ENCODE peak calls at places on chromosome 11, in eight cellular contexts. One of them, this sample, is unnamed.

GRCh38 chr11:1336836-1337646 is 27.6 kb upstream of the TOLLIP start:
- DNase-seq in NCI-H345: peak; percentile 30
- DNase-seq in GM04504: no peak
- DNase-seq in stimulated activated CD4-positive, alpha-beta T cell treated with anti-CD3 and anti-CD28 coated beads, TNF-alpha, amount 100 ng/mL, for 1 hour: no peak
- DNase-seq in astrocyte of the cerebellum: no peak
- DNase-seq in T47D: no peak
- DNase-seq in globus pallidus: peak; percentile 28
- DNase-seq in T-helper 2 cell: peak; percentile 34
- DNase-seq in this sample: no peak

GRCh38 chr11:69293819-69294505 is at the start of gene MYEOV:
- DNase-seq in globus pallidus: no peak
- DNase-seq in stimulated activated CD4-positive, alpha-beta T cell treated with anti-CD3 and anti-CD28 coated beads, TNF-alpha, amount 100 ng/mL, for 1 hour: no peak
- DNase-seq in T47D: peak; percentile 88
- DNase-seq in GM04504: no peak
- DNase-seq in NCI-H345: no peak
- DNase-seq in T-helper 2 cell: peak; percentile 26
- DNase-seq in astrocyte of the cerebellum: no peak
- DNase-seq in this sample: no peak

GRCh38 chr11:63906087-63906486 is 10.9 kb downstream of the RCOR2 start:
- DNase-seq in GM04504: no peak
- DNase-seq in globus pallidus: no peak
- DNase-seq in T47D: no peak
- DNase-seq in NCI-H345: no peak
- DNase-seq in astrocyte of the cerebellum: no peak
- DNase-seq in T-helper 2 cell: no peak
- DNase-seq in stimulated activated CD4-positive, alpha-beta T cell treated with anti-CD3 and anti-CD28 coated beads, TNF-alpha, amount 100 ng/mL, for 1 hour: no peak
- DNase-seq in this sample: no peak

GRCh38 chr11:592501-592900 is 16.2 kb downstream of the PHRF1 start:
- DNase-seq in globus pallidus: no peak
- DNase-seq in astrocyte of the cerebellum: no peak
- DNase-seq in T47D: no peak
- DNase-seq in T-helper 2 cell: no peak
- DNase-seq in NCI-H345: no peak
- DNase-seq in GM04504: no peak
- DNase-seq in stimulated activated CD4-positive, alpha-beta T cell treated with anti-CD3 and anti-CD28 coated beads, TNF-alpha, amount 100 ng/mL, for 1 hour: no peak
- DNase-seq in this sample: no peak

GRCh38 chr11:57764527-57764926 is 2.9 kb downstream of the CTNND1 start:
- DNase-seq in stimulated activated CD4-positive, alpha-beta T cell treated with anti-CD3 and anti-CD28 coated beads, TNF-alpha, amount 100 ng/mL, for 1 hour: no peak
- DNase-seq in GM04504: no peak
- DNase-seq in T47D: no peak
- DNase-seq in T-helper 2 cell: no peak
- DNase-seq in globus pallidus: no peak
- DNase-seq in NCI-H345: no peak
- DNase-seq in astrocyte of the cerebellum: no peak
- DNase-seq in this sample: no peak

GRCh38 chr11:95487391-95487790 is 256.4 kb upstream of the SESN3 start:
- DNase-seq in T-helper 2 cell: peak; percentile 25
- DNase-seq in T47D: no peak
- DNase-seq in astrocyte of the cerebellum: no peak
- DNase-seq in stimulated activated CD4-positive, alpha-beta T cell treated with anti-CD3 and anti-CD28 coated beads, TNF-alpha, amount 100 ng/mL, for 1 hour: no peak
- DNase-seq in globus pallidus: no peak
- DNase-seq in GM04504: no peak
- DNase-seq in NCI-H345: no peak
- DNase-seq in this sample: no peak

GRCh38 chr11:12951376-12951775 is 57.7 kb upstream of the RASSF10 start:
- DNase-seq in astrocyte of the cerebellum: no peak
- DNase-seq in NCI-H345: no peak
- DNase-seq in T-helper 2 cell: no peak
- DNase-seq in T47D: no peak
- DNase-seq in stimulated activated CD4-positive, alpha-beta T cell treated with anti-CD3 and anti-CD28 coated beads, TNF-alpha, amount 100 ng/mL, for 1 hour: no peak
- DNase-seq in GM04504: no peak
- DNase-seq in globus pallidus: no peak
- DNase-seq in this sample: no peak

GRCh38 chr11:63670738-63671321 is 346 bp downstream of the ATL3 start:
- DNase-seq in T47D: peak; percentile 66
- DNase-seq in NCI-H345: peak; percentile 36
- DNase-seq in GM04504: no peak
- DNase-seq in T-helper 2 cell: peak; percentile 19
- DNase-seq in stimulated activated CD4-positive, alpha-beta T cell treated with anti-CD3 and anti-CD28 coated beads, TNF-alpha, amount 100 ng/mL, for 1 hour: no peak
- DNase-seq in astrocyte of the cerebellum: no peak
- DNase-seq in globus pallidus: peak; percentile 80
- DNase-seq in this sample: no peak

GRCh38 chr11:38143852-38144251 is 1545.8 kb upstream of the RAG2 start:
- DNase-seq in stimulated activated CD4-positive, alpha-beta T cell treated with anti-CD3 and anti-CD28 coated beads, TNF-alpha, amount 100 ng/mL, for 1 hour: no peak
- DNase-seq in astrocyte of the cerebellum: no peak
- DNase-seq in NCI-H345: no peak
- DNase-seq in T-helper 2 cell: no peak
- DNase-seq in globus pallidus: no peak
- DNase-seq in T47D: no peak
- DNase-seq in GM04504: no peak
- DNase-seq in this sample: no peak

GRCh38 chr11:123363556-123363955 is 66.5 kb upstream of the GRAMD1B start:
- DNase-seq in GM04504: no peak
- DNase-seq in stimulated activated CD4-positive, alpha-beta T cell treated with anti-CD3 and anti-CD28 coated beads, TNF-alpha, amount 100 ng/mL, for 1 hour: no peak
- DNase-seq in T47D: no peak
- DNase-seq in globus pallidus: no peak
- DNase-seq in T-helper 2 cell: no peak
- DNase-seq in NCI-H345: no peak
- DNase-seq in astrocyte of the cerebellum: no peak
- DNase-seq in this sample: no peak

GRCh38 chr11:112025682-112026081 is 474 bp downstream of the DLAT start:
- DNase-seq in T-helper 2 cell: peak; percentile 14
- DNase-seq in NCI-H345: peak; percentile 33
- DNase-seq in GM04504: no peak
- DNase-seq in stimulated activated CD4-positive, alpha-beta T cell treated with anti-CD3 and anti-CD28 coated beads, TNF-alpha, amount 100 ng/mL, for 1 hour: no peak
- DNase-seq in T47D: peak; percentile 35
- DNase-seq in globus pallidus: peak; percentile 3
- DNase-seq in astrocyte of the cerebellum: no peak
- DNase-seq in this sample: no peak

GRCh38 chr11:76314741-76315090 is 66.2 kb downstream of the THAP12 start:
- DNase-seq in globus pallidus: no peak
- DNase-seq in T47D: no peak
- DNase-seq in stimulated activated CD4-positive, alpha-beta T cell treated with anti-CD3 and anti-CD28 coated beads, TNF-alpha, amount 100 ng/mL, for 1 hour: no peak
- DNase-seq in NCI-H345: no peak
- DNase-seq in GM04504: no peak
- DNase-seq in astrocyte of the cerebellum: peak; percentile 13
- DNase-seq in T-helper 2 cell: no peak
- DNase-seq in this sample: no peak

GRCh38 chr11:78800089-78800690 is 225.5 kb upstream of the NARS2 start:
- DNase-seq in T47D: no peak
- DNase-seq in stimulated activated CD4-positive, alpha-beta T cell treated with anti-CD3 and anti-CD28 coated beads, TNF-alpha, amount 100 ng/mL, for 1 hour: no peak
- DNase-seq in NCI-H345: no peak
- DNase-seq in T-helper 2 cell: no peak
- DNase-seq in globus pallidus: no peak
- DNase-seq in GM04504: no peak
- DNase-seq in astrocyte of the cerebellum: no peak
- DNase-seq in this sample: peak; percentile 15

GRCh38 chr11:94768602-94769511 is 701 bp downstream of the AMOTL1 start:
- DNase-seq in T-helper 2 cell: no peak
- DNase-seq in NCI-H345: peak; percentile 44
- DNase-seq in globus pallidus: peak; percentile 26
- DNase-seq in stimulated activated CD4-positive, alpha-beta T cell treated with anti-CD3 and anti-CD28 coated beads, TNF-alpha, amount 100 ng/mL, for 1 hour: no peak
- DNase-seq in astrocyte of the cerebellum: no peak
- DNase-seq in GM04504: no peak
- DNase-seq in T47D: no peak
- DNase-seq in this sample: peak; percentile 9

GRCh38 chr11:31714840-31715239 is 96.3 kb downstream of the PAX6 start:
- DNase-seq in T-helper 2 cell: peak; percentile 69
- DNase-seq in T47D: no peak
- DNase-seq in GM04504: no peak
- DNase-seq in globus pallidus: no peak
- DNase-seq in astrocyte of the cerebellum: no peak
- DNase-seq in stimulated activated CD4-positive, alpha-beta T cell treated with anti-CD3 and anti-CD28 coated beads, TNF-alpha, amount 100 ng/mL, for 1 hour: no peak
- DNase-seq in NCI-H345: no peak
- DNase-seq in this sample: no peak

GRCh38 chr11:11946180-11946579 is 62.2 kb downstream of the DKK3 start:
- DNase-seq in globus pallidus: no peak
- DNase-seq in GM04504: peak; percentile 50
- DNase-seq in T47D: no peak
- DNase-seq in astrocyte of the cerebellum: no peak
- DNase-seq in stimulated activated CD4-positive, alpha-beta T cell treated with anti-CD3 and anti-CD28 coated beads, TNF-alpha, amount 100 ng/mL, for 1 hour: no peak
- DNase-seq in NCI-H345: no peak
- DNase-seq in T-helper 2 cell: no peak
- DNase-seq in this sample: no peak

GRCh38 chr11:13929551-13929950 is 33.0 kb upstream of the SPON1 start:
- DNase-seq in NCI-H345: no peak
- DNase-seq in GM04504: no peak
- DNase-seq in astrocyte of the cerebellum: no peak
- DNase-seq in T47D: no peak
- DNase-seq in T-helper 2 cell: no peak
- DNase-seq in stimulated activated CD4-positive, alpha-beta T cell treated with anti-CD3 and anti-CD28 coated beads, TNF-alpha, amount 100 ng/mL, for 1 hour: no peak
- DNase-seq in globus pallidus: peak; percentile 75
- DNase-seq in this sample: no peak

GRCh38 chr11:61928606-61929005 is 11.2 kb upstream of the RAB3IL1 start:
- DNase-seq in NCI-H345: no peak
- DNase-seq in astrocyte of the cerebellum: no peak
- DNase-seq in stimulated activated CD4-positive, alpha-beta T cell treated with anti-CD3 and anti-CD28 coated beads, TNF-alpha, amount 100 ng/mL, for 1 hour: no peak
- DNase-seq in T47D: no peak
- DNase-seq in globus pallidus: no peak
- DNase-seq in GM04504: no peak
- DNase-seq in T-helper 2 cell: no peak
- DNase-seq in this sample: no peak

GRCh38 chr11:128405693-128406364 is 181.5 kb downstream of the ETS1 start:
- DNase-seq in stimulated activated CD4-positive, alpha-beta T cell treated with anti-CD3 and anti-CD28 coated beads, TNF-alpha, amount 100 ng/mL, for 1 hour: no peak
- DNase-seq in GM04504: no peak
- DNase-seq in astrocyte of the cerebellum: peak; percentile 18
- DNase-seq in globus pallidus: no peak
- DNase-seq in NCI-H345: no peak
- DNase-seq in T47D: no peak
- DNase-seq in T-helper 2 cell: no peak
- DNase-seq in this sample: no peak

GRCh38 chr11:78714539-78714938 is 139.9 kb upstream of the NARS2 start:
- DNase-seq in stimulated activated CD4-positive, alpha-beta T cell treated with anti-CD3 and anti-CD28 coated beads, TNF-alpha, amount 100 ng/mL, for 1 hour: no peak
- DNase-seq in globus pallidus: no peak
- DNase-seq in GM04504: no peak
- DNase-seq in astrocyte of the cerebellum: no peak
- DNase-seq in NCI-H345: peak; percentile 89
- DNase-seq in T47D: no peak
- DNase-seq in T-helper 2 cell: no peak
- DNase-seq in this sample: peak; percentile 89

GRCh38 chr11:13008625-13009475 is at the start of gene RASSF10:
- DNase-seq in stimulated activated CD4-positive, alpha-beta T cell treated with anti-CD3 and anti-CD28 coated beads, TNF-alpha, amount 100 ng/mL, for 1 hour: no peak
- DNase-seq in astrocyte of the cerebellum: peak; percentile 15
- DNase-seq in GM04504: no peak
- DNase-seq in T-helper 2 cell: peak; percentile 20
- DNase-seq in globus pallidus: peak; percentile 11
- DNase-seq in T47D: peak; percentile 86
- DNase-seq in NCI-H345: peak; percentile 75
- DNase-seq in this sample: no peak

GRCh38 chr11:5289696-5290095 is 12.1 kb downstream of the OR51B4 start:
- DNase-seq in astrocyte of the cerebellum: no peak
- DNase-seq in T-helper 2 cell: no peak
- DNase-seq in NCI-H345: no peak
- DNase-seq in stimulated activated CD4-positive, alpha-beta T cell treated with anti-CD3 and anti-CD28 coated beads, TNF-alpha, amount 100 ng/mL, for 1 hour: no peak
- DNase-seq in T47D: no peak
- DNase-seq in GM04504: no peak
- DNase-seq in globus pallidus: no peak
- DNase-seq in this sample: no peak

GRCh38 chr11:79018371-79018849 is 422.4 kb downstream of the TENM4 start:
- DNase-seq in T47D: no peak
- DNase-seq in GM04504: peak; percentile 39
- DNase-seq in astrocyte of the cerebellum: peak; percentile 77
- DNase-seq in NCI-H345: no peak
- DNase-seq in globus pallidus: no peak
- DNase-seq in stimulated activated CD4-positive, alpha-beta T cell treated with anti-CD3 and anti-CD28 coated beads, TNF-alpha, amount 100 ng/mL, for 1 hour: no peak
- DNase-seq in T-helper 2 cell: peak; percentile 41
- DNase-seq in this sample: no peak

GRCh38 chr11:9219572-9219971 is 45.6 kb downstream of the DENND5A start:
- DNase-seq in stimulated activated CD4-positive, alpha-beta T cell treated with anti-CD3 and anti-CD28 coated beads, TNF-alpha, amount 100 ng/mL, for 1 hour: no peak
- DNase-seq in T-helper 2 cell: no peak
- DNase-seq in astrocyte of the cerebellum: peak; percentile 79
- DNase-seq in GM04504: peak; percentile 60
- DNase-seq in NCI-H345: no peak
- DNase-seq in T47D: no peak
- DNase-seq in globus pallidus: no peak
- DNase-seq in this sample: no peak

GRCh38 chr11:109772846-109773400 is 320.3 kb upstream of the ZC3H12C start:
- DNase-seq in T-helper 2 cell: no peak
- DNase-seq in globus pallidus: no peak
- DNase-seq in NCI-H345: peak; percentile 91
- DNase-seq in GM04504: no peak
- DNase-seq in astrocyte of the cerebellum: no peak
- DNase-seq in T47D: no peak
- DNase-seq in stimulated activated CD4-positive, alpha-beta T cell treated with anti-CD3 and anti-CD28 coated beads, TNF-alpha, amount 100 ng/mL, for 1 hour: no peak
- DNase-seq in this sample: peak; percentile 74

GRCh38 chr11:11056749-11057471 is 199.1 kb upstream of the ZBED5 start:
- DNase-seq in T47D: no peak
- DNase-seq in astrocyte of the cerebellum: no peak
- DNase-seq in globus pallidus: no peak
- DNase-seq in NCI-H345: no peak
- DNase-seq in stimulated activated CD4-positive, alpha-beta T cell treated with anti-CD3 and anti-CD28 coated beads, TNF-alpha, amount 100 ng/mL, for 1 hour: no peak
- DNase-seq in T-helper 2 cell: no peak
- DNase-seq in GM04504: no peak
- DNase-seq in this sample: no peak

GRCh38 chr11:70641366-70641765 is 243.0 kb downstream of the CTTN start:
- DNase-seq in stimulated activated CD4-positive, alpha-beta T cell treated with anti-CD3 and anti-CD28 coated beads, TNF-alpha, amount 100 ng/mL, for 1 hour: no peak
- DNase-seq in T-helper 2 cell: no peak
- DNase-seq in T47D: no peak
- DNase-seq in GM04504: no peak
- DNase-seq in astrocyte of the cerebellum: no peak
- DNase-seq in globus pallidus: no peak
- DNase-seq in NCI-H345: no peak
- DNase-seq in this sample: peak; percentile 44

GRCh38 chr11:47106839-47107520 is 69.7 kb downstream of the ARFGAP2 start:
- DNase-seq in GM04504: no peak
- DNase-seq in NCI-H345: peak; percentile 27
- DNase-seq in astrocyte of the cerebellum: no peak
- DNase-seq in stimulated activated CD4-positive, alpha-beta T cell treated with anti-CD3 and anti-CD28 coated beads, TNF-alpha, amount 100 ng/mL, for 1 hour: no peak
- DNase-seq in T47D: no peak
- DNase-seq in T-helper 2 cell: no peak
- DNase-seq in globus pallidus: peak; percentile 89
- DNase-seq in this sample: no peak

GRCh38 chr11:119169272-119169719 is 771 bp downstream of the NLRX1 start:
- DNase-seq in globus pallidus: peak; percentile 10
- DNase-seq in NCI-H345: no peak
- DNase-seq in GM04504: peak; percentile 10
- DNase-seq in stimulated activated CD4-positive, alpha-beta T cell treated with anti-CD3 and anti-CD28 coated beads, TNF-alpha, amount 100 ng/mL, for 1 hour: no peak
- DNase-seq in astrocyte of the cerebellum: no peak
- DNase-seq in T-helper 2 cell: peak; percentile 68
- DNase-seq in T47D: peak; percentile 86
- DNase-seq in this sample: no peak

GRCh38 chr11:131674051-131674755 is 303.8 kb downstream of the NTM start:
- DNase-seq in NCI-H345: peak; percentile 54
- DNase-seq in GM04504: peak; percentile 67
- DNase-seq in astrocyte of the cerebellum: peak; percentile 53
- DNase-seq in stimulated activated CD4-positive, alpha-beta T cell treated with anti-CD3 and anti-CD28 coated beads, TNF-alpha, amount 100 ng/mL, for 1 hour: no peak
- DNase-seq in globus pallidus: peak; percentile 87
- DNase-seq in T47D: peak; percentile 91
- DNase-seq in T-helper 2 cell: peak; percentile 46
- DNase-seq in this sample: peak; percentile 15

GRCh38 chr11:95577716-95578460 is 211.7 kb downstream of the FAM76B start:
- DNase-seq in stimulated activated CD4-positive, alpha-beta T cell treated with anti-CD3 and anti-CD28 coated beads, TNF-alpha, amount 100 ng/mL, for 1 hour: no peak
- DNase-seq in NCI-H345: no peak
- DNase-seq in GM04504: no peak
- DNase-seq in T47D: no peak
- DNase-seq in T-helper 2 cell: no peak
- DNase-seq in globus pallidus: no peak
- DNase-seq in astrocyte of the cerebellum: no peak
- DNase-seq in this sample: no peak

GRCh38 chr11:65777821-65778361 is 2.9 kb downstream of the AP5B1 start:
- DNase-seq in T-helper 2 cell: no peak
- DNase-seq in GM04504: no peak
- DNase-seq in globus pallidus: no peak
- DNase-seq in T47D: no peak
- DNase-seq in stimulated activated CD4-positive, alpha-beta T cell treated with anti-CD3 and anti-CD28 coated beads, TNF-alpha, amount 100 ng/mL, for 1 hour: no peak
- DNase-seq in astrocyte of the cerebellum: no peak
- DNase-seq in NCI-H345: no peak
- DNase-seq in this sample: no peak

GRCh38 chr11:129766858-129767604 is 48.6 kb upstream of the TMEM45B start:
- DNase-seq in T-helper 2 cell: peak; percentile 52
- DNase-seq in stimulated activated CD4-positive, alpha-beta T cell treated with anti-CD3 and anti-CD28 coated beads, TNF-alpha, amount 100 ng/mL, for 1 hour: no peak
- DNase-seq in GM04504: no peak
- DNase-seq in globus pallidus: no peak
- DNase-seq in astrocyte of the cerebellum: no peak
- DNase-seq in NCI-H345: peak; percentile 27
- DNase-seq in T47D: peak; percentile 44
- DNase-seq in this sample: no peak

This sample was measured in NCI-H187.